ENCODE peak calls at places on chromosomes 16 and 17, in six cellular contexts. One of them, this sample, is unnamed. For H3K4me1, the result is how much of the 10 kb centered on the place peaks cover.

GRCh38 chr16:72934661-72935403 is 113.1 kb downstream of the ZFHX3 start:
- DNase-seq in ovary: no peak
- DNase-seq in heart left ventricle: no peak
- DNase-seq in GM12878: no peak
- DNase-seq in A549: no peak
- DNase-seq in breast epithelium: no peak
- DNase-seq in this sample: no peak

GRCh38 chr16:75251280-75252048 is at the start of gene BCAR1:
- DNase-seq in ovary: peak
- DNase-seq in heart left ventricle: peak
- DNase-seq in GM12878: no peak
- DNase-seq in A549: peak
- DNase-seq in breast epithelium: peak
- DNase-seq in this sample: peak

GRCh38 chr16:920722-921121 is 50.1 kb downstream of the LMF1 start:
- DNase-seq in ovary: no peak
- DNase-seq in heart left ventricle: peak
- DNase-seq in GM12878: no peak
- DNase-seq in A549: no peak
- DNase-seq in breast epithelium: no peak
- DNase-seq in this sample: no peak

GRCh38 chr17:58476812-58477211 is 11.4 kb downstream of the HSF5 start:
- DNase-seq in ovary: no peak
- DNase-seq in heart left ventricle: no peak
- DNase-seq in GM12878: no peak
- DNase-seq in A549: no peak
- DNase-seq in breast epithelium: no peak
- DNase-seq in this sample: no peak

GRCh38 chr17:27575100-27575911 is 55.7 kb upstream of the LGALS9 start:
- DNase-seq in ovary: no peak
- DNase-seq in heart left ventricle: no peak
- DNase-seq in GM12878: no peak
- DNase-seq in A549: no peak
- DNase-seq in breast epithelium: no peak
- DNase-seq in this sample: no peak

GRCh38 chr17:12256380-12256995 is 235.8 kb downstream of the MAP2K4 start:
- DNase-seq in ovary: peak
- DNase-seq in heart left ventricle: no peak
- DNase-seq in GM12878: peak
- DNase-seq in A549: peak
- DNase-seq in breast epithelium: no peak
- DNase-seq in this sample: no peak

GRCh38 chr17:1149869-1150268 is 29.9 kb downstream of the ABR start:
- DNase-seq in ovary: no peak
- DNase-seq in heart left ventricle: no peak
- DNase-seq in GM12878: no peak
- DNase-seq in A549: no peak
- DNase-seq in breast epithelium: no peak
- DNase-seq in this sample: no peak

GRCh38 chr16:19882186-19882585 is 2.5 kb downstream of the GPRC5B start:
- DNase-seq in ovary: no peak
- DNase-seq in heart left ventricle: no peak
- DNase-seq in GM12878: no peak
- DNase-seq in A549: no peak
- DNase-seq in breast epithelium: no peak
- DNase-seq in this sample: no peak

GRCh38 chr16:85425061-85425662 is 188.0 kb upstream of the GSE1 start:
- DNase-seq in ovary: peak
- DNase-seq in heart left ventricle: no peak
- DNase-seq in GM12878: no peak
- DNase-seq in A549: no peak
- DNase-seq in breast epithelium: no peak
- DNase-seq in this sample: no peak

GRCh38 chr17:64635647-64636305 is 26.3 kb downstream of the SMURF2 start:
- DNase-seq in ovary: no peak
- DNase-seq in heart left ventricle: no peak
- DNase-seq in GM12878: peak
- DNase-seq in A549: no peak
- DNase-seq in breast epithelium: no peak
- DNase-seq in this sample: no peak

GRCh38 chr17:68431661-68432071 is 25.6 kb downstream of the WIPI1 start:
- DNase-seq in ovary: no peak
- DNase-seq in heart left ventricle: no peak
- DNase-seq in GM12878: no peak
- DNase-seq in A549: peak
- DNase-seq in breast epithelium: no peak
- DNase-seq in this sample: no peak

GRCh38 chr16:68400083-68400923 is 48.0 kb downstream of the SMPD3 start:
- DNase-seq in ovary: no peak
- DNase-seq in heart left ventricle: peak
- DNase-seq in GM12878: no peak
- DNase-seq in A549: no peak
- DNase-seq in breast epithelium: no peak
- DNase-seq in this sample: no peak

GRCh38 chr17:14997290-14997689 is 267.8 kb downstream of the PMP22 start:
- DNase-seq in ovary: no peak
- DNase-seq in heart left ventricle: no peak
- DNase-seq in GM12878: no peak
- DNase-seq in A549: no peak
- DNase-seq in breast epithelium: no peak
- DNase-seq in this sample: no peak

GRCh38 chr16:77385481-77385880 is 49.4 kb downstream of the ADAMTS18 start:
- DNase-seq in ovary: no peak
- DNase-seq in heart left ventricle: no peak
- DNase-seq in GM12878: no peak
- DNase-seq in A549: no peak
- DNase-seq in breast epithelium: no peak
- DNase-seq in this sample: no peak

GRCh38 chr16:53098526-53099317 is 43.9 kb downstream of the CHD9 start:
- DNase-seq in ovary: peak
- DNase-seq in heart left ventricle: peak
- DNase-seq in GM12878: peak
- DNase-seq in A549: peak
- DNase-seq in breast epithelium: peak
- DNase-seq in this sample: peak

GRCh38 chr17:73211745-73212144 is 18.9 kb downstream of the COG1 start:
- DNase-seq in ovary: no peak
- DNase-seq in heart left ventricle: no peak
- DNase-seq in GM12878: no peak
- DNase-seq in A549: no peak
- DNase-seq in breast epithelium: no peak
- DNase-seq in this sample: no peak

GRCh38 chr16:73725147-73725546 is 571.5 kb upstream of the PSMD7 start:
- DNase-seq in ovary: no peak
- DNase-seq in heart left ventricle: no peak
- DNase-seq in GM12878: no peak
- DNase-seq in A549: no peak
- DNase-seq in breast epithelium: no peak
- DNase-seq in this sample: peak

GRCh38 chr16:83002351-83003334 is 375.9 kb downstream of the CDH13 start:
- DNase-seq in ovary: no peak
- DNase-seq in heart left ventricle: no peak
- DNase-seq in GM12878: no peak
- DNase-seq in A549: no peak
- DNase-seq in breast epithelium: no peak
- DNase-seq in this sample: no peak

GRCh38 chr17:16488572-16488997 is 3.4 kb downstream of the LRRC75A start:
- DNase-seq in ovary: peak
- DNase-seq in heart left ventricle: no peak
- DNase-seq in GM12878: no peak
- DNase-seq in A549: no peak
- DNase-seq in breast epithelium: no peak
- DNase-seq in this sample: no peak

GRCh38 chr17:72416905-72417304 is 296.1 kb downstream of the SOX9 start:
- DNase-seq in ovary: no peak
- DNase-seq in heart left ventricle: no peak
- DNase-seq in GM12878: no peak
- DNase-seq in A549: no peak
- DNase-seq in breast epithelium: no peak
- DNase-seq in this sample: no peak

GRCh38 chr16:19698480-19699465 is 19.3 kb downstream of the KNOP1 start:
- DNase-seq in ovary: no peak
- DNase-seq in heart left ventricle: no peak
- DNase-seq in GM12878: no peak
- DNase-seq in A549: no peak
- DNase-seq in breast epithelium: no peak
- DNase-seq in this sample: no peak

GRCh38 chr16:11356573-11357331 is 11.5 kb downstream of the RMI2 start:
- DNase-seq in ovary: peak
- DNase-seq in heart left ventricle: peak
- DNase-seq in GM12878: no peak
- DNase-seq in A549: peak
- DNase-seq in breast epithelium: no peak
- DNase-seq in this sample: no peak

DNA sequence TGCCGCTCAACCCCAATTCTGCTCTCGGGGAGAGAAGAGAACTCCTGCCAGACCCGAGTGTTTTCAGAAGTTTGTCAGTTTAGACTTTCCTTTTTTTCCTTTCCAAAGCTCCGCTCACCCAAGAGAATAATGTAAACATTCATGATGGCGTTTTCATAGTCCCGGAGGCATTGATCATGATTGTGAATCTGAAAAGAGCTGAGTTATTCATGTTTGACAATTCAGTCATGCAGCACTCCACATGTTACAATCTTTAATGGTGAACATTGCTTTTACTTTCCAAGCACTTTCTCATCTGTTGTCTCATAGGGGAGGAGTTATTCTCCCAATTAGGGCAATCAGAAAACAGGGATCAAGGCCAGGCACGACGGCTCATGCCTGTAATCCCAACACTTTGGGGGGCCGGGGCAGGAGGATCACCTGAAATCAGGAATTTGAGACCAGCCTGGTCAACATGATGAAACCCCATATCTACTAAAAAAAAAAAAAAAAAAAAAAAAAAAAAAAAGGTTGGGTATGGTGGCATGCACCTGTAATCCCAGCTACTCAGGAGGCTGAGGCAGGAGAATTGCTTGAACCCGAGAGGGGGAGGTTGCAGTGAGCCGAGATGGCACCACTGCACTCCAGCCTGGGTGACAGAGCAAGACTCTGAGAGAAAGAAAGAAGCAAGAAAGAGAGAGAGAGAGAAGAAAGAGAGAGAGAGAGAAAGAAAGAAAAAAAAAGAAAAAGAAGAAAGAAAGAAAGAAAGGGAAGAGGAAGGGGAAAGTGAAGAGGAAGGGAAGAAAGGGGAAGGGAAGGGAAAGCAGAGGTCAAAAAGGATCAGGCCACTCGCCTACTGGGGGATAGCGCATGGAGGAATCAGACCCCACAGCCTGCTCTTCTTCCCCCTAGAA is 70.0 kb upstream of the TNRC6C start:
- DNase-seq in ovary: no peak
- DNase-seq in heart left ventricle: no peak
- DNase-seq in GM12878: no peak
- DNase-seq in A549: no peak
- DNase-seq in breast epithelium: no peak
- DNase-seq in this sample: no peak
- H3K4me1 ChIP-seq in ovary: under half
- H3K4me1 ChIP-seq in heart left ventricle: under half
- H3K4me1 ChIP-seq in GM12878: under half
- H3K4me1 ChIP-seq in A549: under half
- H3K4me1 ChIP-seq in breast epithelium: under half
- H3K4me1 ChIP-seq in this sample: under half

GRCh38 chr16:80618862-80619648 is 78.3 kb downstream of the DYNLRB2 start:
- DNase-seq in ovary: no peak
- DNase-seq in heart left ventricle: no peak
- DNase-seq in GM12878: no peak
- DNase-seq in A549: no peak
- DNase-seq in breast epithelium: no peak
- DNase-seq in this sample: peak

GRCh38 chr16:80620656-80621605 is 80.1 kb downstream of the DYNLRB2 start:
- DNase-seq in ovary: no peak
- DNase-seq in heart left ventricle: no peak
- DNase-seq in GM12878: no peak
- DNase-seq in A549: no peak
- DNase-seq in breast epithelium: no peak
- DNase-seq in this sample: peak

GRCh38 chr16:80622007-80622406 is 81.2 kb downstream of the DYNLRB2 start:
- DNase-seq in ovary: no peak
- DNase-seq in heart left ventricle: no peak
- DNase-seq in GM12878: no peak
- DNase-seq in A549: no peak
- DNase-seq in breast epithelium: no peak
- DNase-seq in this sample: peak

GRCh38 chr16:80616362-80616761 is 75.6 kb downstream of the DYNLRB2 start:
- DNase-seq in ovary: no peak
- DNase-seq in heart left ventricle: no peak
- DNase-seq in GM12878: no peak
- DNase-seq in A549: no peak
- DNase-seq in breast epithelium: no peak
- DNase-seq in this sample: peak

GRCh38 chr16:80619824-80620223 is 79.0 kb downstream of the DYNLRB2 start:
- DNase-seq in ovary: no peak
- DNase-seq in heart left ventricle: no peak
- DNase-seq in GM12878: no peak
- DNase-seq in A549: no peak
- DNase-seq in breast epithelium: no peak
- DNase-seq in this sample: peak
- TF ChIP-seq POLR2A in ovary: no peak
- TF ChIP-seq POLR2A in heart left ventricle: no peak
- TF ChIP-seq POLR2A in GM12878: no peak
- TF ChIP-seq POLR2A in A549: no peak
- TF ChIP-seq POLR2A in breast epithelium: no peak
- TF ChIP-seq POLR2A in this sample: no peak

DNA sequence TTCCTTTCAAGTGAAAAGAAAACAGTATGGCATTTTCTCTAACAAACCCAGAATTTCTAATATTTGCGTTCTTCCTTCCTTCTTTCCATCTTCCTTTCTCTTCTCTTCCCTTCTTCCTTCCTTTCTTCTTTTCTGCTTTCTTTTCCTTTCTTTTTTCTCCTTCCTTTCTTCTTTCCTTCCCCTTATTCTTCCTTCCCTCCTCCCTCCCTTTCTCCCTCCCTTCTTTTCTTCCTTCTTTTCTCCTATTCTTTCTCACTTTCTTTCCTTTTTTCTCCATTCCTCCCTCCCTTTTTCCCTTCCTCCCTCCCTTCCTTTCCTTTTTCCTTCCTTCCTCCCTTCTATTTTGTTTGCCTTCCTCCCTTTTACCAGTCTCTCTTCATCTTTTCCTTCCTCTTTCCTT is 194.8 kb downstream of the SHCBP1 start:
- DNase-seq in ovary: no peak
- DNase-seq in heart left ventricle: no peak
- DNase-seq in GM12878: no peak
- DNase-seq in A549: no peak
- DNase-seq in breast epithelium: no peak
- DNase-seq in this sample: no peak
- H3K4me1 ChIP-seq in ovary: under half
- H3K4me1 ChIP-seq in heart left ventricle: under half
- H3K4me1 ChIP-seq in GM12878: under half
- H3K4me1 ChIP-seq in A549: under half
- H3K4me1 ChIP-seq in breast epithelium: under half
- H3K4me1 ChIP-seq in this sample: under half

GRCh38 chr17:78793968-78794367 is 11.9 kb upstream of the CYTH1 start:
- DNase-seq in ovary: no peak
- DNase-seq in heart left ventricle: no peak
- DNase-seq in GM12878: no peak
- DNase-seq in A549: no peak
- DNase-seq in breast epithelium: no peak
- DNase-seq in this sample: no peak
- TF ChIP-seq POLR2A in ovary: no peak
- TF ChIP-seq POLR2A in heart left ventricle: no peak
- TF ChIP-seq POLR2A in GM12878: no peak
- TF ChIP-seq POLR2A in A549: no peak
- TF ChIP-seq POLR2A in breast epithelium: no peak
- TF ChIP-seq POLR2A in this sample: no peak

GRCh38 chr16:49785970-49786369 is 69.9 kb downstream of the ZNF423 start:
- DNase-seq in ovary: no peak
- DNase-seq in heart left ventricle: no peak
- DNase-seq in GM12878: no peak
- DNase-seq in A549: no peak
- DNase-seq in breast epithelium: no peak
- DNase-seq in this sample: no peak
- H3K4me1 ChIP-seq in ovary: under half
- H3K4me1 ChIP-seq in heart left ventricle: under half
- H3K4me1 ChIP-seq in GM12878: under half
- H3K4me1 ChIP-seq in A549: under half
- H3K4me1 ChIP-seq in breast epithelium: under half
- H3K4me1 ChIP-seq in this sample: under half